ENCODE peak calls at places on chromosomes 5 and 9, in eight cellular contexts. One of them, this sample, is unnamed.

GRCh38 chr5:168985454-168985853 is 315.5 kb downstream of the SLIT3 start:
- DNase-seq in lower lobe of right lung: no peak
- DNase-seq in astrocyte of the cerebellum: no peak
- DNase-seq in HL-60: no peak
- DNase-seq in uterus: no peak
- DNase-seq in right cardiac atrium: no peak
- DNase-seq in fibroblast of pulmonary artery: no peak
- DNase-seq in Caco-2: no peak
- DNase-seq in this sample: no peak

GRCh38 chr9:134517069-134517680 is 124.4 kb upstream of the COL5A1 start:
- DNase-seq in HL-60: no peak
- DNase-seq in astrocyte of the cerebellum: no peak
- DNase-seq in uterus: no peak
- DNase-seq in Caco-2: no peak
- DNase-seq in right cardiac atrium: no peak
- DNase-seq in lower lobe of right lung: no peak
- DNase-seq in fibroblast of pulmonary artery: no peak
- DNase-seq in this sample: no peak

GRCh38 chr5:52119768-52120167 is 667.9 kb upstream of the ITGA1 start:
- DNase-seq in Caco-2: no peak
- DNase-seq in fibroblast of pulmonary artery: no peak
- DNase-seq in lower lobe of right lung: no peak
- DNase-seq in uterus: no peak
- DNase-seq in astrocyte of the cerebellum: no peak
- DNase-seq in HL-60: no peak
- DNase-seq in right cardiac atrium: no peak
- DNase-seq in this sample: no peak

GRCh38 chr9:91374939-91375338 is 13.2 kb upstream of the AUH start:
- DNase-seq in right cardiac atrium: no peak
- DNase-seq in lower lobe of right lung: no peak
- DNase-seq in uterus: no peak
- DNase-seq in Caco-2: no peak
- DNase-seq in fibroblast of pulmonary artery: peak
- DNase-seq in HL-60: no peak
- DNase-seq in astrocyte of the cerebellum: peak
- DNase-seq in this sample: no peak

GRCh38 chr9:17090041-17090440 is 44.8 kb upstream of the CNTLN start:
- DNase-seq in Caco-2: no peak
- DNase-seq in astrocyte of the cerebellum: no peak
- DNase-seq in uterus: no peak
- DNase-seq in fibroblast of pulmonary artery: no peak
- DNase-seq in HL-60: no peak
- DNase-seq in lower lobe of right lung: no peak
- DNase-seq in right cardiac atrium: no peak
- DNase-seq in this sample: no peak

GRCh38 chr9:92650296-92650695 is 19.6 kb downstream of the IPPK start:
- DNase-seq in HL-60: no peak
- DNase-seq in fibroblast of pulmonary artery: no peak
- DNase-seq in lower lobe of right lung: no peak
- DNase-seq in Caco-2: peak
- DNase-seq in uterus: peak
- DNase-seq in right cardiac atrium: no peak
- DNase-seq in astrocyte of the cerebellum: no peak
- DNase-seq in this sample: no peak

GRCh38 chr5:178644826-178645545 is 18.1 kb upstream of the CLK4 start:
- DNase-seq in astrocyte of the cerebellum: no peak
- DNase-seq in uterus: no peak
- DNase-seq in HL-60: no peak
- DNase-seq in lower lobe of right lung: no peak
- DNase-seq in Caco-2: no peak
- DNase-seq in right cardiac atrium: no peak
- DNase-seq in fibroblast of pulmonary artery: peak
- DNase-seq in this sample: no peak

GRCh38 chr5:145661737-145662530 is 173.2 kb downstream of the PRELID2 start:
- DNase-seq in astrocyte of the cerebellum: no peak
- DNase-seq in fibroblast of pulmonary artery: no peak
- DNase-seq in HL-60: no peak
- DNase-seq in right cardiac atrium: no peak
- DNase-seq in uterus: no peak
- DNase-seq in Caco-2: no peak
- DNase-seq in lower lobe of right lung: no peak
- DNase-seq in this sample: no peak

GRCh38 chr9:83154821-83155220 is 91.9 kb upstream of the RASEF start:
- DNase-seq in Caco-2: no peak
- DNase-seq in lower lobe of right lung: no peak
- DNase-seq in fibroblast of pulmonary artery: no peak
- DNase-seq in HL-60: no peak
- DNase-seq in astrocyte of the cerebellum: peak
- DNase-seq in right cardiac atrium: no peak
- DNase-seq in uterus: no peak
- DNase-seq in this sample: no peak

GRCh38 chr5:172430354-172430753 is 24.0 kb downstream of the SH3PXD2B start:
- DNase-seq in HL-60: no peak
- DNase-seq in right cardiac atrium: peak
- DNase-seq in fibroblast of pulmonary artery: no peak
- DNase-seq in Caco-2: no peak
- DNase-seq in astrocyte of the cerebellum: no peak
- DNase-seq in lower lobe of right lung: no peak
- DNase-seq in uterus: no peak
- DNase-seq in this sample: no peak

GRCh38 chr5:152397581-152397980 is 7.5 kb downstream of the NMUR2 start:
- DNase-seq in HL-60: no peak
- DNase-seq in uterus: no peak
- DNase-seq in Caco-2: no peak
- DNase-seq in astrocyte of the cerebellum: no peak
- DNase-seq in fibroblast of pulmonary artery: no peak
- DNase-seq in right cardiac atrium: no peak
- DNase-seq in lower lobe of right lung: no peak
- DNase-seq in this sample: no peak

GRCh38 chr9:81312346-81312745 is 377.0 kb downstream of the TLE1 start:
- DNase-seq in Caco-2: no peak
- DNase-seq in uterus: no peak
- DNase-seq in lower lobe of right lung: no peak
- DNase-seq in astrocyte of the cerebellum: no peak
- DNase-seq in fibroblast of pulmonary artery: peak
- DNase-seq in right cardiac atrium: no peak
- DNase-seq in HL-60: no peak
- DNase-seq in this sample: no peak

GRCh38 chr9:82021198-82021597 is 32.6 kb downstream of the SPATA31D1 start:
- DNase-seq in fibroblast of pulmonary artery: peak
- DNase-seq in HL-60: no peak
- DNase-seq in astrocyte of the cerebellum: peak
- DNase-seq in lower lobe of right lung: no peak
- DNase-seq in right cardiac atrium: no peak
- DNase-seq in uterus: peak
- DNase-seq in Caco-2: no peak
- DNase-seq in this sample: no peak

GRCh38 chr5:37696190-37697021 is 143.4 kb downstream of the GDNF start:
- DNase-seq in uterus: no peak
- DNase-seq in right cardiac atrium: no peak
- DNase-seq in HL-60: no peak
- DNase-seq in Caco-2: no peak
- DNase-seq in fibroblast of pulmonary artery: peak
- DNase-seq in astrocyte of the cerebellum: peak
- DNase-seq in lower lobe of right lung: no peak
- DNase-seq in this sample: no peak

GRCh38 chr5:9557696-9558095 is 11.8 kb upstream of the SEMA5A start:
- DNase-seq in astrocyte of the cerebellum: no peak
- DNase-seq in fibroblast of pulmonary artery: peak
- DNase-seq in right cardiac atrium: peak
- DNase-seq in lower lobe of right lung: no peak
- DNase-seq in Caco-2: peak
- DNase-seq in HL-60: no peak
- DNase-seq in uterus: no peak
- DNase-seq in this sample: no peak

DNA sequence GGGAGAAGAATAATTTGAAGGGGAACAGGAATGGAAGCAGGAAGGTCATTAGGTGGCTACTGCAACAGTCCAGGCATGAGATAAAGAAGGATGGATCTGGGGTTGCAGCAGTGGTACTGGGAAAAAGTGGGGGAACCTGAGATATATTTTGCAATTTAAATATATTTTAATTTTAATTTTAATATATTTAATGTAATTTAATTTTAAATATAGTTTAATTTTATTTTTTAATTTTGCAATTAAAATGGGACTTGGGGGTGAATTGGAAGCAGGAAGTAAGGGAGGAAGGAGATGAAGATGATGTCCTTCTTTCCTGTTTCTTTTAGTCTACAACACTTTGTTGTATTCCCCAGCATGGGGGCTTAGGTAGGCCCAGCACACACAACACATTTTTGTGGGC is 369.8 kb downstream of the GADD45G start:
- DNase-seq in uterus: no peak
- DNase-seq in astrocyte of the cerebellum: no peak
- DNase-seq in lower lobe of right lung: no peak
- DNase-seq in HL-60: no peak
- DNase-seq in Caco-2: no peak
- DNase-seq in right cardiac atrium: no peak
- DNase-seq in fibroblast of pulmonary artery: no peak
- DNase-seq in this sample: no peak
- H3K4me3 ChIP-seq in uterus: no peak
- H3K4me3 ChIP-seq in astrocyte of the cerebellum: no peak
- H3K4me3 ChIP-seq in lower lobe of right lung: no peak
- H3K4me3 ChIP-seq in HL-60: no peak
- H3K4me3 ChIP-seq in Caco-2: no peak
- H3K4me3 ChIP-seq in right cardiac atrium: no peak
- H3K4me3 ChIP-seq in fibroblast of pulmonary artery: no peak
- H3K4me3 ChIP-seq in this sample: no peak

GRCh38 chr5:35671516-35671915 is 53.9 kb downstream of the SPEF2 start:
- DNase-seq in lower lobe of right lung: no peak
- DNase-seq in astrocyte of the cerebellum: no peak
- DNase-seq in uterus: no peak
- DNase-seq in HL-60: no peak
- DNase-seq in right cardiac atrium: no peak
- DNase-seq in fibroblast of pulmonary artery: no peak
- DNase-seq in Caco-2: no peak
- DNase-seq in this sample: no peak
- H3K4me3 ChIP-seq in lower lobe of right lung: no peak
- H3K4me3 ChIP-seq in astrocyte of the cerebellum: no peak
- H3K4me3 ChIP-seq in uterus: no peak
- H3K4me3 ChIP-seq in HL-60: no peak
- H3K4me3 ChIP-seq in right cardiac atrium: no peak
- H3K4me3 ChIP-seq in fibroblast of pulmonary artery: no peak
- H3K4me3 ChIP-seq in Caco-2: no peak
- H3K4me3 ChIP-seq in this sample: no peak

DNA sequence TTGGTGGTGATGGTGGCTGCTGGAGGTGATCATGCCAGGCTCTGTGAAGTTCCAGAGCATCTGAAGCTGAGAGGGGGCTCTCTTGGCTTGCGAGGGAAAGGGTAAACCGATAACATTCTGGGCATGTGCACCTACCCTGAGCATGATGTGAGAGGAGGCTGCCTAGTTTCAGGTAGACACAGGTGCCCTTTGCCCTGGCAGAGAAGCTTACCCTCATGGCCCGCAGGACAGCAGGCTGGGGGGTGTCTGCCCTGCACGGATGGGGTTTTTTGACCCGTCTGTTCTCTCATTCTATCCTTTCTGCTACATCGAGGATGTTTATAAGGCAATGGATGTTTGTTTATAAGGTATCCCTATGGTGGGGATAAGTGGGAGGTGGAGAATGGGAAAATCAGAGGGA is 132.9 kb downstream of the WDR41 start:
- DNase-seq in HL-60: no peak
- DNase-seq in Caco-2: no peak
- DNase-seq in uterus: no peak
- DNase-seq in lower lobe of right lung: no peak
- DNase-seq in astrocyte of the cerebellum: no peak
- DNase-seq in right cardiac atrium: no peak
- DNase-seq in fibroblast of pulmonary artery: no peak
- DNase-seq in this sample: no peak
- H3K4me3 ChIP-seq in HL-60: no peak
- H3K4me3 ChIP-seq in Caco-2: no peak
- H3K4me3 ChIP-seq in uterus: no peak
- H3K4me3 ChIP-seq in lower lobe of right lung: no peak
- H3K4me3 ChIP-seq in astrocyte of the cerebellum: no peak
- H3K4me3 ChIP-seq in right cardiac atrium: no peak
- H3K4me3 ChIP-seq in fibroblast of pulmonary artery: no peak
- H3K4me3 ChIP-seq in this sample: no peak

GRCh38 chr5:59157001-59157527 is 574.2 kb downstream of the RAB3C start:
- DNase-seq in HL-60: no peak
- DNase-seq in right cardiac atrium: no peak
- DNase-seq in uterus: no peak
- DNase-seq in fibroblast of pulmonary artery: no peak
- DNase-seq in astrocyte of the cerebellum: no peak
- DNase-seq in lower lobe of right lung: no peak
- DNase-seq in Caco-2: no peak
- DNase-seq in this sample: no peak

GRCh38 chr5:59151162-59151889 is 568.5 kb downstream of the RAB3C start:
- DNase-seq in HL-60: no peak
- DNase-seq in lower lobe of right lung: no peak
- DNase-seq in right cardiac atrium: no peak
- DNase-seq in astrocyte of the cerebellum: no peak
- DNase-seq in fibroblast of pulmonary artery: no peak
- DNase-seq in uterus: no peak
- DNase-seq in Caco-2: no peak
- DNase-seq in this sample: no peak

GRCh38 chr5:59158165-59158564 is 575.3 kb downstream of the RAB3C start:
- DNase-seq in HL-60: no peak
- DNase-seq in right cardiac atrium: no peak
- DNase-seq in lower lobe of right lung: no peak
- DNase-seq in fibroblast of pulmonary artery: peak
- DNase-seq in Caco-2: no peak
- DNase-seq in astrocyte of the cerebellum: no peak
- DNase-seq in uterus: no peak
- DNase-seq in this sample: no peak

GRCh38 chr5:59149271-59149670 is 566.4 kb downstream of the RAB3C start:
- DNase-seq in fibroblast of pulmonary artery: no peak
- DNase-seq in astrocyte of the cerebellum: no peak
- DNase-seq in uterus: no peak
- DNase-seq in right cardiac atrium: no peak
- DNase-seq in lower lobe of right lung: no peak
- DNase-seq in Caco-2: no peak
- DNase-seq in HL-60: no peak
- DNase-seq in this sample: no peak

GRCh38 chr5:59152701-59153245 is 569.9 kb downstream of the RAB3C start:
- DNase-seq in Caco-2: no peak
- DNase-seq in uterus: no peak
- DNase-seq in right cardiac atrium: no peak
- DNase-seq in lower lobe of right lung: no peak
- DNase-seq in astrocyte of the cerebellum: no peak
- DNase-seq in fibroblast of pulmonary artery: no peak
- DNase-seq in HL-60: no peak
- DNase-seq in this sample: no peak
- H3K4me3 ChIP-seq in Caco-2: no peak
- H3K4me3 ChIP-seq in uterus: no peak
- H3K4me3 ChIP-seq in right cardiac atrium: no peak
- H3K4me3 ChIP-seq in lower lobe of right lung: no peak
- H3K4me3 ChIP-seq in astrocyte of the cerebellum: no peak
- H3K4me3 ChIP-seq in fibroblast of pulmonary artery: no peak
- H3K4me3 ChIP-seq in HL-60: no peak
- H3K4me3 ChIP-seq in this sample: no peak

GRCh38 chr9:77011973-77012817 is 7.3 kb upstream of the FOXB2 start:
- DNase-seq in HL-60: peak
- DNase-seq in Caco-2: no peak
- DNase-seq in astrocyte of the cerebellum: no peak
- DNase-seq in right cardiac atrium: peak
- DNase-seq in uterus: peak
- DNase-seq in fibroblast of pulmonary artery: peak
- DNase-seq in lower lobe of right lung: peak
- DNase-seq in this sample: peak
- H3K4me3 ChIP-seq in HL-60: no peak
- H3K4me3 ChIP-seq in Caco-2: no peak
- H3K4me3 ChIP-seq in astrocyte of the cerebellum: peak
- H3K4me3 ChIP-seq in right cardiac atrium: peak
- H3K4me3 ChIP-seq in uterus: no peak
- H3K4me3 ChIP-seq in fibroblast of pulmonary artery: peak
- H3K4me3 ChIP-seq in lower lobe of right lung: peak
- H3K4me3 ChIP-seq in this sample: peak

This sample was measured in HAP-1.